ENCODE peak calls at places on chromosomes 1 and 21, in seven cellular contexts. G is lower leg skin, Y is stomach, O is AG09319, W is H9, I is A549, V is heart right ventricle. J is an unnamed sample.

GRCh38 chr21:35051287-35051818 is 2.3 kb upstream of the RUNX1 start:
- DNase-seq in G (peak), Y (peak), O (peak), W (peak), I (peak), V (peak), J (no peak)

GRCh38 chr1:201017828-201018163 is 5.7 kb downstream of the KIF21B start:
- DNase-seq in G (no peak), Y (no peak), O (no peak), W (no peak), I (no peak), V (no peak), J (no peak)

GRCh38 chr1:232376632-232377493 is 253.1 kb downstream of the SIPA1L2 start:
- DNase-seq in G (no peak), Y (no peak), O (no peak), W (no peak), I (no peak), V (peak), J (no peak)

GRCh38 chr1:244302889-244303609 is 148.7 kb downstream of the ADSS2 start:
- DNase-seq in G (no peak), Y (no peak), O (no peak), W (no peak), I (peak), V (no peak), J (no peak)

GRCh38 chr1:1432951-1433803 is 2.3 kb upstream of the VWA1 start:
- DNase-seq in G (peak), Y (peak), O (no peak), W (peak), I (no peak), V (peak), J (no peak)

GRCh38 chr1:20733361-20733975 is 965 bp upstream of the SH2D5 start:
- DNase-seq in G (no peak), Y (no peak), O (no peak), W (no peak), I (no peak), V (no peak), J (no peak)

GRCh38 chr1:213474054-213474453 is 423.0 kb downstream of the RPS6KC1 start:
- DNase-seq in G (no peak), Y (no peak), O (no peak), W (peak), I (no peak), V (peak), J (no peak)

GRCh38 chr1:206850401-206850800 is 15.0 kb upstream of the IL20 start:
- DNase-seq in G (no peak), Y (no peak), O (no peak), W (no peak), I (no peak), V (no peak), J (no peak)

GRCh38 chr1:102902045-102902444 is 206.3 kb downstream of the COL11A1 start:
- DNase-seq in G (no peak), Y (no peak), O (no peak), W (no peak), I (no peak), V (no peak), J (no peak)

GRCh38 chr1:1862905-1863547 is 27.9 kb downstream of the GNB1 start:
- DNase-seq in G (no peak), Y (no peak), O (no peak), W (no peak), I (no peak), V (no peak), J (no peak)

GRCh38 chr1:47984175-47984789 is 12.9 kb downstream of the TRABD2B start:
- DNase-seq in G (no peak), Y (no peak), O (no peak), W (peak), I (no peak), V (peak), J (no peak)

DNA sequence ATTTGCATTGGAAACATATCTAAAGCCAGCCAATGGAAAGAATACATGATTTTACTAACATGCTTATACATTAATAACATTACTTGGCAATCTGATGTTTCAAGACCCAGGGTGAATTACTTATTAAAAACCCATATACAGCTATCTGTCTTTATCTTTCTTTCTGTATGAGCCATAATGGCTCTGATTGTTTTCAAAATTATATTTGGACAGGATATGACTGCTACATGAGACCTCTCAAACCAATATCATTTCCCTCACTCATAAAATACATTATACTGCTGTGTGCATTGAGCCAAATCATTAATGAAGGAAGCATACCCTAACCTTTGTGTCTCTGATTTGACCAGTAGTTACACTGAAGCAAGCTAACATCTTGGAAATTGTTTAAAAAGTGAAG is 205.9 kb upstream of the DPYD start:
- DNase-seq in G (no peak), Y (no peak), O (no peak), W (no peak), I (no peak), V (no peak), J (no peak)
- TF ChIP-seq CTCF in G (no peak), Y (no peak), O (no peak), W (no peak), I (no peak), V (no peak), J (no peak)

GRCh38 chr1:12123172-12123571 is 43.6 kb upstream of the TNFRSF1B start:
- DNase-seq in G (no peak), Y (no peak), O (no peak), W (no peak), I (no peak), V (no peak), J (no peak)
- TF ChIP-seq CTCF in G (no peak), Y (no peak), O (no peak), W (no peak), I (no peak), V (no peak), J (no peak)

DNA sequence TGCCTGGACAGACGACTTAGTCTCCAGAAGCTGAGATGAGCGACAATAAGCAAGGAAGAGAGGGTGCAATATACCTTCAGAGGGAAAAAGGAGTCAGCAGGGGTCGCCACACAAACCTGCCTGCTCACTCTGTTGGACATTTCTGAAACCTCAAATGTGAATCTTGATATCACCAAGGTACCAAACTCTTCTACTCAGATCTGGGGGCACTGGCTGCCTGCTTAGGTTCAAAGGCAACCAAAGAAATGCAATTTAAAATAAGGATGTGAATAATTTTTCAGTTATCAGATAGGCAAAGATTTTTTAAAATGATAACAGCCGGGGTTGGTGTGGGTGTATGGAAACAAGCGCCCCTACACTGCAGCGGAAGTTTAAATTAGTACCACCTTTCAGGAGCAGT is 164.2 kb downstream of the HIVEP3 start:
- DNase-seq in G (no peak), Y (no peak), O (no peak), W (no peak), I (no peak), V (no peak), J (no peak)
- TF ChIP-seq CTCF in G (no peak), Y (no peak), O (no peak), W (peak), I (peak), V (no peak), J (no peak)

DNA sequence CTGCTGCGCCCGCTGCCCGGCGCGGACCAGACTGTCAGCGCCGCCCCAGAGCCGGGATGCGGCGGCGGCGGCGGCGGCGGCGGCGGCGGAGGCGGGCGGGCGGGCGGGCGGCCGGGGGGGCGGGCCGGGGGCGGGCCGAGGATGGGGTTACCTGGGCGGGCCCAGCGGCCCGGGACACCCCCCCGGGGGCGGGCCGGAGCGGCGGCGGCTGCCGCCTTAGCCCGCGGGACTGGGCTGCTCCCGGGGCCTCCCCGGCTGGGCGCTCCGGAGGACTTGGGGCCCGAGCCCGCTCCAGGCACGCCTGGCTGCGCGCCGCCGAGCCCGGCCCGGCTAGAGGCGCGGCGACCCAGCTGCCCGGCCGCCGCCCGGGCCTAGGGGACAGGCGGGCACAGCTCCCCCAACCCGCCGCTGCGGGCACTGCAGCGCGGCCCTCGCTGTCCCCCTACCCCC is at the start of gene WNT4:
- DNase-seq in G (no peak), Y (peak), O (no peak), W (peak), I (no peak), V (no peak), J (no peak)
- TF ChIP-seq CTCF in G (no peak), Y (peak), O (peak), W (peak), I (peak), V (no peak), J (peak)

DNA sequence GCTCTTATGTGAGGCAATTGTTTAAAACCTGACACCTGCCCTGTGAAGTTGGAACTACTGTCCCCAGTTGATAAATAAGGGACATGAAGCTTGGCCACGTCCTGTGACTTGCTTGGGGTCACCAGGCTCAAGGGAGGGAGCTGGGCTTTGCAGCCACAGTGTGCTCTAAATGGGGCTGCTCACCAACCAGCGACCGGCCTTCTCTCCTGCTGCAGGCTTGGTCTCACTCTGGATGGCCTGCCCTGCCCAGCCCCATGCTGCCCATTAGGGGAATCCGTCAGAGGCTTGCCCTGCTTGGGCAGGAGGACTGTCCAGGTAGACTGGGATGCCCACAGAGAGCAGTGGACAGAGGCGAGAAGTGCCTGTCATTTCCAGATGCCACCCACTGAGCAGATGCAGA is 1.3 kb upstream of the CENPS start:
- DNase-seq in G (no peak), Y (no peak), O (no peak), W (no peak), I (no peak), V (no peak), J (no peak)
- TF ChIP-seq CTCF in G (no peak), Y (no peak), O (no peak), W (no peak), I (no peak), V (no peak), J (no peak)

GRCh38 chr1:26203642-26204318 is 13.4 kb downstream of the CATSPER4 start:
- DNase-seq in G (no peak), Y (no peak), O (no peak), W (peak), I (no peak), V (no peak), J (no peak)
- TF ChIP-seq CTCF in G (no peak), Y (no peak), O (no peak), W (peak), I (no peak), V (no peak), J (no peak)

DNA sequence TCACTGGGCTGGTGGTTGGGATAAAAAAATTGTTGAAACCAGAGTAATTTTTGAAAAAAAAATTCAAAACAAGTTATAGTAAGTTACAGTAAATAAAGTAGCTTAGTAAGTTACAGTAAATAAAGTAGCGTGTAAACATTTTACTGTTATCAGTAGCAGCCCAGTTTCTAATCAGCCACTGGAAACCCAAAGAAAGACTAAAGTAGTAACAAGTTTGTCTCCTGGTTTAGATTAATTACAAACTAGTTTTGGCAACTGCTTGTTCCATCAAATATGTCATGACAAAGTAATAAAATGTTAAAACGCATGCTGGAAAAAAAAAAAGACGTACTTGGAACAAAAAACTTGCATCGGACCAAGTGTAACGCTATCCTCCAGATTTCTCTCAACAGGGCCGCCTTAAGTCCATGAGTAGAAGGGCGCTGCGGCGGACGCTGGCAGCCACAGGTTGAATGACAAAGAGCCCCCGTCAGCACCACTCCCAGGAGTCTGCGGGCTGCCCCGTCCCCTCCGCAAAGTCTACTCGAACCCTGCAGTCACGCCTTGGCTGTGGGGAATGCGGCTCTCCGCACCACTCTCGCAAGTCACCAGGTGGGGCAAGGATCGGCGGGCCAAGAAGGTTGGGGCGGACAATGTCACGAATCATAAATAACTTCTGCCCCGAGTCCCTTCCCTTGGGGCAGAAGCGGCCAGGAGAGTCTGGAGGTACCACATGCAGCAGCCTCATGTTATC is 885 bp downstream of the SLC16A1 start:
- DNase-seq in G (peak), Y (peak), O (no peak), W (peak), I (peak), V (peak), J (no peak)
- TF ChIP-seq CTCF in G (no peak), Y (no peak), O (no peak), W (no peak), I (no peak), V (no peak), J (no peak)

J was measured in osteocyte.